ENCODE peak calls at places on chromosomes 12 and 14, in four cellular contexts. J is astrocyte of the spinal cord, F is fibroblast of the aortic adventitia, Y is PC-3. R is an unnamed sample.

GRCh38 chr14:20848316-20848954 is 42.8 kb upstream of the RNASE3 start:
- DNase-seq in Y (peak), F (peak), J (peak), R (no peak)

GRCh38 chr12:6367065-6367968 is 8.0 kb downstream of the SCNN1A start:
- DNase-seq in Y (peak), F (peak), J (no peak), R (no peak)

GRCh38 chr12:127943481-127944210 is 323.3 kb upstream of the TMEM132C start:
- DNase-seq in Y (peak), J (no peak), F (peak), R (no peak)

GRCh38 chr14:95480109-95480886 is 36.2 kb downstream of the SYNE3 start:
- DNase-seq in Y (peak), J (no peak), F (peak), R (no peak)

GRCh38 chr14:36054353-36055051 is 122.0 kb downstream of the PTCSC3 start:
- DNase-seq in Y (no peak), J (no peak), F (no peak), R (no peak)

GRCh38 chr14:79967453-79967852 is 243.9 kb downstream of the DIO2 start:
- DNase-seq in Y (no peak), F (no peak), J (no peak), R (no peak)

GRCh38 chr12:75890141-75890540 is 141.4 kb downstream of the PHLDA1 start:
- DNase-seq in J (peak), Y (no peak), F (peak), R (no peak)

GRCh38 chr12:94172973-94173372 is 24.6 kb downstream of the PLXNC1 start:
- DNase-seq in Y (peak), F (peak), J (peak), R (peak)

GRCh38 chr12:53514626-53515290 is 7.5 kb upstream of the NPFF start:
- DNase-seq in J (no peak), F (no peak), Y (no peak), R (no peak)

GRCh38 chr14:52244328-52244727 is 23.2 kb upstream of the PTGDR start:
- DNase-seq in Y (no peak), J (no peak), F (no peak), R (no peak)

GRCh38 chr14:69092840-69093422 is 60.0 kb downstream of the DCAF5 start:
- DNase-seq in J (no peak), F (no peak), Y (no peak), R (no peak)

GRCh38 chr12:125160556-125160955 is 95.3 kb downstream of the AACS start:
- DNase-seq in J (no peak), Y (no peak), F (no peak), R (no peak)

GRCh38 chr14:33679025-33679424 is 271.8 kb downstream of the EGLN3 start:
- DNase-seq in F (no peak), Y (no peak), J (no peak), R (no peak)

GRCh38 chr12:117316336-117316735 is 45.1 kb downstream of the NOS1 start:
- DNase-seq in Y (no peak), F (no peak), J (no peak), R (no peak)

GRCh38 chr14:59439256-59440015 is 25.7 kb downstream of the GPR135 start:
- DNase-seq in J (peak), Y (no peak), F (peak), R (no peak)

GRCh38 chr14:54804720-54805060 is 97.9 kb downstream of the GCH1 start:
- DNase-seq in Y (no peak), F (no peak), J (no peak), R (no peak)

DNA sequence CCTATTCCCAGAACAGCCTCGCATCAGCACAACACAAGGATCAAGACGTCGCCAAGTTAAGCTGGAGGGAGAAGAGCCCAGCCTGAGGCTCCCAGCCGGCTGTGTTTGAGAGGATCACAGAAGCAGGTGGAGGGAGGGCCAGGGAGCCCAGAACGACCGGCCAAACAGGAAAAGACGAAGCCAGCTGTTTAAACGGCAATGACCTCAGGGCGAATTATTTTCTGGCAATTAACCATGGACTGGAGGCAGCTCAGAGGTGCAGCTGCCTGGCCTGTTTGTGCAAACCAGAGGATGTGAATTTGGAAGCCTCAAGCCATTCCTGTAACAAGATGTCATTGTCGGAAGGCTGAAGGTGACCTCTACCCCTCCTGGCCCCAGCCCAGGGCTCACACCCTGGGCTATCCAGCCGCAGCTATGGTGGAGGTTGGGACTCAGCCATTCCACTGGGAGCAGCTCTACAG is 175.8 kb upstream of the PRMT8 start:
- DNase-seq in Y (peak), J (peak), F (peak), R (peak)
- H3K4me3 ChIP-seq in Y (no peak), J (no peak), F (no peak), R (no peak)

GRCh38 chr12:11347810-11348209 is 37.6 kb upstream of the PRB4 start:
- DNase-seq in F (no peak), Y (peak), J (no peak), R (no peak)
- TF ChIP-seq CTCF in F (peak), Y (peak), J (no peak), R (no peak)

DNA sequence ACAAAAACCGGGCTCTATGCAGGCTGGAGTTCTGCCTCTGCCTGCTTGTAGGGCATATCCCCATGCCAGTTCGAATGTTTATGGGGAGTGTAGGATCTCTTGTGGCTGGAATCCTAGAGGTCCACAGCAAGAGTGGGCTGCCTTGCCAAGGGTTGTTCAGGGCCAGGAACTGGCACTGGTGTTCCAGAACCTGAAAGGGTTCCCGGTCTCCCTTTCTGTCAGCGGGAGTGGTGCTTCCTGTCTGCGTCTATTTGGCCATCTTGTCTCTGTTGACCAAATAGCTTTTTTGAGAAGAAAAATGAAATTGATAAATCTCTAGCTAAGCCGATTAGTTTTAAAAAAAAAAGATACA is 17.8 kb downstream of the OLR1 start:
- DNase-seq in Y (no peak), J (no peak), F (no peak), R (no peak)
- H3K4me3 ChIP-seq in Y (no peak), J (peak), F (no peak), R (no peak)

GRCh38 chr12:88122666-88123065 is 19.2 kb downstream of the CEP290 start:
- DNase-seq in J (no peak), Y (no peak), F (no peak), R (no peak)

GRCh38 chr12:88127855-88128254 is 14.0 kb downstream of the CEP290 start:
- DNase-seq in F (no peak), Y (no peak), J (no peak), R (no peak)

GRCh38 chr12:88132387-88132786 is 9.5 kb downstream of the CEP290 start:
- DNase-seq in F (no peak), J (no peak), Y (no peak), R (no peak)

DNA sequence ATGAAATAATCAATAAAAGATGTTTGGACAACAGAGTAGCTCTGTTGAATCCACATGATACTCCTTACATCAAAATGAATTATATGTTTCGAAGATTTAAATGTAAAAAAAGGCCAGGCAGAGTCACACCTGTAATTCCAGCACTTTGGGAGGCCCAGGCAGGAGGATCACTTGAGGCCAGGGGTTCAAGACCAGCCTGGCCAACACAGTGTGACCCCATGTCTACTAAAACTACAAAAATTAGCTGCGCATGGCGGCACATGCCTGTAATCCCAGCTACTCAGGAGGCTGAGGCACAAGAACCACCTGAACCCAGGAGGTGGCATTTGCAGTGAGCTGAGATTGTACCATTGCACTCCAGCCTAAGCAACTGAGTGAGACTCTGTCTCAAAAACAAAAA is 14.8 kb downstream of the CEP290 start:
- DNase-seq in F (no peak), J (no peak), Y (no peak), R (no peak)
- TF ChIP-seq CTCF in F (no peak), J (no peak), Y (no peak), R (no peak)

DNA sequence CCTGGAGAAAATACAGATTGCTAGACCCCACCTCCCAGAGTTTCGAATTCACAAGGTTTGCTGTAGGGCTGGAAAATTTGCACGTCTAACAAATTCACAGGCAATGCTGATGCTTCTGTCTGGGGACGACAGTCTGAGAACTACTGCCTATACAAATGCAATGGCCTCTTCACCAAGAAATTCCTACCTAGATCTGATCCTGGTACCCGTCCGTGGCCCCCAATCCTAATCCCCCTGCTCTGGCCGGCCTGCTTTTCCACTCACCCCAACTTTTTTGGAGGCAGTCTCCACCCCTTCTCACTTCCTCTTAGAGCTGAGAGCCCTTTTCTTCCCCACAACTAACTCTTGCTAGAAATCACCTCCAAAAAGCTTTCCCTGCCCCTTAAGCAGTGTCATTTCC is 3.1 kb upstream of the SSH1 start:
- DNase-seq in J (no peak), Y (no peak), F (no peak), R (no peak)
- H3K4me3 ChIP-seq in J (no peak), Y (no peak), F (no peak), R (no peak)

GRCh38 chr12:88578274-88578673 is 2.0 kb downstream of the KITLG start:
- DNase-seq in J (peak), Y (peak), F (no peak), R (no peak)
- TF ChIP-seq CTCF in J (no peak), Y (peak), F (no peak), R (no peak)

GRCh38 chr14:50917449-50917848 is 26.8 kb downstream of the PYGL start:
- DNase-seq in J (no peak), F (no peak), Y (no peak), R (no peak)
- H3K4me3 ChIP-seq in J (no peak), F (no peak), Y (no peak), R (no peak)

GRCh38 chr12:114012744-114013431 is 46.8 kb upstream of the RBM19 start:
- DNase-seq in J (no peak), F (no peak), Y (no peak), R (no peak)

GRCh38 chr12:114011711-114012110 is 45.6 kb upstream of the RBM19 start:
- DNase-seq in F (no peak), J (no peak), Y (no peak), R (no peak)

GRCh38 chr12:114015851-114016250 is 49.7 kb upstream of the RBM19 start:
- DNase-seq in J (no peak), F (no peak), Y (no peak), R (no peak)

GRCh38 chr12:114018669-114019068 is 52.5 kb upstream of the RBM19 start:
- DNase-seq in Y (peak), J (no peak), F (no peak), R (no peak)

DNA sequence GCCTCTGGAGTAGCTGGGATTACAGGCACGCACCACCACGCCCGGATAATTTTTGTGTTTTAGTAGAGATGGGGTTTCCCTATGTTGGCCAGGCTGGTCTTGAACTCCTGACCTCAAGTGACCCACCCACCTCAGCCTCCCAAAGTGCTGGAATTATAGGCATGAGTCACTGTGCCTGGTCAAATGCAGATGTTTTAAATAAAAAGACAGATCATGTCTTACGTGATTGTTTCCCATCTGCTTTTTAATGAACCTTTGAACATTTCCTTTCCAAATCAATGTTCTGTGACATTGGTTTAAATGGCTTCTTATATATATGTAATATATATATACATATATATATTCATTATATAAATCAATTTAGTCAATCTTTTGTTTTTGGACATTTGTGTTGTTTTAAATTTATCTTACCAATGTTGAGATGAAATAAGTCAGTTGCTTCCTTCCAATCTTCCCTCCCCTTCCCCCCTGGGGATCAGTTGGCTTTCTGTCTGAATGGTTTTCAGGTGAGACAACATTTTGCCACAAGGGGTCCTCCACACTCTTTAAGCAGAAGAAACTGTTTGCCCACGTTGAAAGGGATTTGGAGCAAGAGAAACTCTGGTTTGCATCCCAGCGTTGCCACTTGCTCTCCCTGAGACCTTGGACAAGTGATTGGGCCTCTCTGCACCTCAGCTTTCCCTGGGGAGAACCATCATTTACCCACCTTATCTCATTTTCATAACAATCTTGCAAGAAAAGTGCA is 47.6 kb upstream of the RBM19 start:
- DNase-seq in J (peak), Y (peak), F (peak), R (peak)
- TF ChIP-seq CTCF in J (peak), Y (peak), F (no peak), R (peak)

GRCh38 chr12:66638666-66639065 is 40.2 kb downstream of the GRIP1 start:
- DNase-seq in F (no peak), J (no peak), Y (no peak), R (no peak)
- H3K4me3 ChIP-seq in F (no peak), J (no peak), Y (no peak), R (no peak)

GRCh38 chr12:62827042-62827441 is 107.9 kb downstream of the PPM1H start:
- DNase-seq in F (no peak), Y (peak), J (no peak), R (no peak)
- TF ChIP-seq CTCF in F (peak), Y (peak), J (peak), R (peak)